ENCODE peak calls at places on chromosomes 5 and 9, in six cellular contexts. Y, Z, A, B, C and M are unnamed samples.

GRCh38 chr9:14214065-14214684 is 99.8 kb downstream of the NFIB start:
- DNase-seq in Y (no peak), Z (no peak), A (no peak), B (no peak), C (no peak), M (no peak)

GRCh38 chr9:69809304-69809863 is 11.2 kb upstream of the CFAP95 start:
- DNase-seq in Y (no peak), Z (no peak), A (peak; percentile 50), B (peak; percentile 22), C (no peak), M (no peak)

GRCh38 chr5:180127682-180128670 is 56.4 kb upstream of the RNF130 start:
- DNase-seq in Y (no peak), Z (no peak), A (no peak), B (no peak), C (no peak), M (no peak)

GRCh38 chr5:125928663-125929062 is 494.5 kb upstream of the GRAMD2B start:
- DNase-seq in Y (no peak), Z (no peak), A (no peak), B (no peak), C (no peak), M (no peak)

GRCh38 chr9:71909887-71910601 is 949 bp downstream of the ABHD17B start:
- DNase-seq in Y (peak; percentile 17), Z (peak; percentile 46), A (peak; percentile 74), B (peak; percentile 36), C (peak; percentile 66), M (no peak)

GRCh38 chr5:126391386-126391785 is 31.8 kb upstream of the GRAMD2B start:
- DNase-seq in Y (no peak), Z (no peak), A (no peak), B (no peak), C (no peak), M (no peak)

GRCh38 chr5:78597068-78597857 is 51.3 kb downstream of the LHFPL2 start:
- DNase-seq in Y (no peak), Z (no peak), A (no peak), B (no peak), C (no peak), M (peak; percentile 70)

GRCh38 chr5:52787600-52788504 is at the start of the genes ITGA1 and PELO:
- DNase-seq in Y (peak; percentile 28), Z (peak; percentile 90), A (peak; percentile 77), B (peak; percentile 71), C (peak; percentile 63), M (peak; percentile 59)

GRCh38 chr5:140648132-140648432 is 453 bp downstream of the IK start:
- DNase-seq in Y (no peak), Z (no peak), A (no peak), B (peak; percentile 38), C (no peak), M (no peak)

GRCh38 chr5:172009536-172010270 is 3.3 kb upstream of the FBXW11 start:
- DNase-seq in Y (no peak), Z (no peak), A (no peak), B (no peak), C (no peak), M (no peak)

GRCh38 chr9:78261403-78262001 is 25.6 kb downstream of the CEP78 start:
- DNase-seq in Y (no peak), Z (no peak), A (no peak), B (peak; percentile 34), C (no peak), M (peak; percentile 8)
- TF ChIP-seq CTCF in Y (peak; percentile 87), Z (peak; percentile 48), A (peak; percentile 28), B (peak; percentile 47), C (peak; percentile 83), M (peak; percentile 65)

DNA sequence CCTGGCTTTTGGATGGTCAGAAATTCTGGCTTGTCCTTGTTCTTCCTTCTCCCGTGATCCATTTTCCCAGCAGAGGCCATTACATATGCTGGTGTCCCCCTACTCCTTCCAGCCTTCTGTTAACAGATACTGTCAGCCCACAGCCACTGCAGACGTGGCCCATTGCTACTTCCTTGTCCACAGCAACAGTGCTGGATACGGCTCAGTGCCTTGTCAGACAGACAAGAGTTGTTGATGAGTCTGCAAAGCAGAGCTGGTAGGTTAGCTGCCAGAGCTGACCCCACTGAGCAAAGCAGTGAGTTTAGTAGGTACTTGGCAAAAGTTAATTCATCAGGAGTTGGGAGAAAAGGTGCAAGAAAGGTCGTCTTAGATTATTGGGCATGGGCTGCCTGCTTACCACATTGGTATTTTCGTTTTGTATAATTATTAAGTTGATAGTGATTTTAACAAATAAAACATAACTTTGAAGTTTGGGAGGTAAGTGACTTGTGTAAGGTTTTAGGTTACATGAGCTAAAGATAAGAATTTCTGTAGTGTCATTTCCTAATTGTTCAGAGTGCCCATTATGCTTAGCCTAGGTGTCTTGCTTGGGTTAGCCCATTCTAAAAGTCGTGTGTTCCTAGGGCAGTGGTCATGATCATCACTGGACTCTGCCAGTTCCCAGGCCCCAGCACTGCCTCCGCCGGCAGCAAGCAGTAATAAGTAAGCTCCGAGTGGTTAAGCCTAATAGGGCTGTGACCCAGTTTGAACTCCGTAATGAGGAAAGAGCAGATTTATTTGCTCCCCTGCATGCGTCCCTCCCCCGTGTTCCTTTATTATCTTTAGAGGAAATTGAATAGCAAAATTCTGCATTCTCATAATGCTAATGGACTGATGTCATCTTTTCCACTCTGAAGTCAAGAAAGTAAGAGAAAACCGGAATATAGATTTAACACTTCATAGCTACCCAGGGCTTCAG is 292.0 kb downstream of the FANCC start:
- DNase-seq in Y (no peak), Z (peak; percentile 79), A (no peak), B (no peak), C (no peak), M (peak; percentile 68)
- TF ChIP-seq CTCF in Y (no peak), Z (peak; percentile 50), A (no peak), B (no peak), C (peak; percentile 45), M (peak; percentile 52)

GRCh38 chr5:103808464-103809106 is 246.0 kb upstream of the NUDT12 start:
- DNase-seq in Y (no peak), Z (no peak), A (peak; percentile 28), B (peak; percentile 32), C (peak; percentile 30), M (peak; percentile 27)
- TF ChIP-seq CTCF in Y (no peak), Z (peak; percentile 48), A (peak; percentile 69), B (peak; percentile 92), C (peak; percentile 96), M (peak; percentile 100)

GRCh38 chr9:130110166-130110565 is 56.5 kb downstream of the GPR107 start:
- DNase-seq in Y (no peak), Z (no peak), A (no peak), B (no peak), C (no peak), M (no peak)
- TF ChIP-seq CTCF in Y (no peak), Z (no peak), A (no peak), B (no peak), C (no peak), M (peak; percentile 7)